ENCODE peak calls at places on chromosomes 2 and 18, in ten cellular contexts. E is activated naive CD8-positive, alpha-beta T cell treated with anti-CD3 and anti-CD28 coated beads, Interleukin-2, amount 50 U/mL, for 24 hours; S is NCI-H1417 treated with DMSO at 0.1 percent for 48 hours; W is AML-193; M is Jurkat, Clone E6-1; Z is NCI-H187; K is globus pallidus; C is heart left ventricle; J is EL; G is GM19239. O is an unnamed sample.

GRCh38 chr2:84906900-84907714 is 1.7 kb downstream of the TMSB10 start:
- DNase-seq in Z (no peak), E (peak), W (peak), C (peak), K (no peak), S (no peak), J (peak), G (peak), M (peak), O (peak)

GRCh38 chr2:240930096-240930630 is 24.0 kb downstream of the CROCC2 start:
- DNase-seq in C (peak), K (no peak), Z (no peak), S (no peak), W (no peak), J (no peak), M (no peak), G (no peak), E (peak), O (no peak)

GRCh38 chr2:194539436-194539835 is 1117.6 kb upstream of the SLC39A10 start:
- DNase-seq in J (no peak), E (no peak), W (no peak), Z (no peak), S (no peak), K (no peak), C (no peak), M (no peak), G (no peak), O (no peak)

GRCh38 chr2:221975151-221975550 is 323.6 kb downstream of the PAX3 start:
- DNase-seq in S (no peak), J (no peak), K (no peak), E (no peak), Z (no peak), C (no peak), G (no peak), M (no peak), W (no peak), O (no peak)

GRCh38 chr18:11955299-11956029 is 25.8 kb upstream of the IMPA2 start:
- DNase-seq in M (no peak), S (no peak), Z (no peak), E (no peak), J (peak), G (no peak), K (peak), C (no peak), W (peak), O (peak)

GRCh38 chr2:188134241-188134640 is 157.4 kb upstream of the GULP1 start:
- DNase-seq in C (no peak), W (no peak), S (no peak), E (no peak), Z (no peak), K (no peak), G (no peak), J (no peak), M (no peak), O (peak)

GRCh38 chr2:199624958-199625357 is 167.2 kb upstream of the SATB2 start:
- DNase-seq in C (no peak), Z (no peak), M (no peak), J (no peak), K (no peak), S (no peak), E (no peak), W (no peak), G (no peak), O (no peak)

GRCh38 chr2:119064567-119064966 is 94.0 kb downstream of the C1QL2 start:
- DNase-seq in E (no peak), J (no peak), S (no peak), W (no peak), K (no peak), M (no peak), G (no peak), Z (no peak), C (no peak), O (no peak)

GRCh38 chr2:119545754-119546445 is 1.7 kb downstream of the CFAP221 start:
- DNase-seq in J (no peak), E (no peak), C (no peak), G (no peak), Z (no peak), M (no peak), K (no peak), S (no peak), W (no peak), O (no peak)

GRCh38 chr18:54165450-54165849 is 59.0 kb downstream of the MBD2 start:
- DNase-seq in G (no peak), Z (no peak), E (no peak), M (no peak), W (no peak), K (no peak), C (no peak), J (no peak), S (no peak), O (no peak)

GRCh38 chr2:111162718-111163331 is 42.1 kb downstream of the BCL2L11 start:
- DNase-seq in E (no peak), M (peak), Z (no peak), J (no peak), K (no peak), C (no peak), G (no peak), S (no peak), W (no peak), O (peak)

GRCh38 chr2:237390235-237390634 is 23.7 kb downstream of the COL6A3 start:
- DNase-seq in Z (no peak), M (no peak), C (no peak), E (no peak), S (no peak), J (no peak), W (no peak), G (no peak), K (peak), O (no peak)

GRCh38 chr2:124668161-124668560 is 643.1 kb downstream of the CNTNAP5 start:
- DNase-seq in Z (no peak), K (no peak), C (no peak), M (no peak), W (no peak), S (no peak), G (no peak), E (no peak), J (peak), O (no peak)

O was measured in lung microvascular endothelial cell.